ENCODE peak calls at places on chromosomes 4 and X, in eight cellular contexts. L is endothelial cell; C is PC-3; Z is fibroblast of the conjunctiva; S is effector memory CD8-positive, alpha-beta T cell; A is omental fat pad; G is cardiac fibroblast; F is putamen. D is an unnamed sample.

GRCh38 chr4:3307891-3308575 is 15.2 kb downstream of the RGS12 start:
- DNase-seq in L (no peak), C (no peak), Z (no peak), S (no peak), A (no peak), G (no peak), F (no peak), D (no peak)

GRCh38 chr4:73470728-73471127 is 10.8 kb upstream of the AFM start:
- DNase-seq in L (no peak), C (no peak), Z (no peak), S (no peak), A (no peak), G (no peak), F (no peak), D (no peak)

GRCh38 chr4:79597266-79597665 is 189.2 kb upstream of the GK2 start:
- DNase-seq in L (no peak), C (no peak), Z (peak), S (no peak), A (no peak), G (peak), F (no peak), D (no peak)

GRCh38 chrX:47170861-47171692 is 22.6 kb upstream of the UBA1 start:
- DNase-seq in L (no peak), C (no peak), Z (no peak), S (no peak), A (no peak), G (no peak), F (no peak), D (no peak)

GRCh38 chrX:37818031-37818430 is 29.3 kb downstream of the DYNLT3 start:
- DNase-seq in L (no peak), C (no peak), Z (no peak), S (no peak), A (no peak), G (no peak), F (no peak), D (no peak)

GRCh38 chr4:153018716-153019115 is 82.6 kb downstream of the FHDC1 start:
- DNase-seq in L (no peak), C (no peak), Z (no peak), S (no peak), A (no peak), G (no peak), F (no peak), D (no peak)

GRCh38 chr4:94947681-94948108 is 189.9 kb downstream of the BMPR1B start:
- DNase-seq in L (no peak), C (peak), Z (no peak), S (no peak), A (no peak), G (no peak), F (no peak), D (no peak)

GRCh38 chrX:109707322-109707721 is 25.7 kb downstream of the ACSL4 start:
- DNase-seq in L (no peak), C (no peak), Z (no peak), S (no peak), A (no peak), G (no peak), F (no peak), D (no peak)

GRCh38 chr4:153045111-153045982 is 109.2 kb downstream of the FHDC1 start:
- DNase-seq in L (no peak), C (peak), Z (no peak), S (no peak), A (no peak), G (no peak), F (no peak), D (no peak)

GRCh38 chr4:83112239-83112638 is 2.3 kb downstream of the PLAC8 start:
- DNase-seq in L (no peak), C (no peak), Z (no peak), S (no peak), A (no peak), G (no peak), F (no peak), D (no peak)

GRCh38 chrX:14963447-14964236 is 90.4 kb downstream of the MOSPD2 start:
- DNase-seq in L (no peak), C (peak), Z (no peak), S (no peak), A (no peak), G (peak), F (no peak), D (no peak)

D was measured in HEK293T.